ENCODE peak calls at places on chromosomes 12 and 14, in six cellular contexts. K is HepG2, E is GM12878, L is GM12892, O is H1, T is K562. S is an unnamed sample.

GRCh38 chr12:65156366-65156831 is 13.0 kb upstream of the LEMD3 start:
- DNase-seq in K (no peak), E (peak), L (peak), O (no peak), T (no peak), S (no peak)

GRCh38 chr14:51620036-51620435 is 31.7 kb upstream of the FRMD6 start:
- DNase-seq in K (no peak), E (no peak), L (no peak), O (no peak), T (no peak), S (no peak)

GRCh38 chr14:68780358-68781160 is 12.3 kb downstream of the ZFP36L1 start:
- DNase-seq in K (no peak), E (no peak), L (no peak), O (no peak), T (peak), S (no peak)

GRCh38 chr12:87687362-87687761 is 341.8 kb downstream of the C12orf50 start:
- DNase-seq in K (no peak), E (no peak), L (no peak), O (no peak), T (no peak), S (no peak)

GRCh38 chr14:24710403-24711063 is 76.5 kb upstream of the GZMB start:
- DNase-seq in K (peak), E (no peak), L (no peak), O (no peak), T (peak), S (no peak)

GRCh38 chr12:52165096-52165855 is 26.5 kb downstream of the KRT80 start:
- DNase-seq in K (no peak), E (no peak), L (no peak), O (no peak), T (no peak), S (no peak)

GRCh38 chr14:37230551-37231194 is 32.9 kb downstream of the MIPOL1 start:
- DNase-seq in K (peak), E (no peak), L (no peak), O (no peak), T (peak), S (no peak)

GRCh38 chr14:74935340-74935640 is 12.2 kb upstream of the RPS6KL1 start:
- DNase-seq in K (no peak), E (no peak), L (no peak), O (no peak), T (no peak), S (no peak)

GRCh38 chr12:4984971-4985370 is 58.7 kb upstream of the KCNA5 start:
- DNase-seq in K (no peak), E (no peak), L (no peak), O (no peak), T (no peak), S (no peak)

GRCh38 chr14:22112004-22112403 is 438.4 kb upstream of the OR4E1 start:
- DNase-seq in K (peak), E (no peak), L (no peak), O (no peak), T (peak), S (no peak)

GRCh38 chr14:85625925-85626585 is 96.1 kb downstream of the FLRT2 start:
- DNase-seq in K (no peak), E (no peak), L (no peak), O (no peak), T (no peak), S (no peak)

GRCh38 chr14:72962829-72963312 is 36.6 kb downstream of the DCAF4 start:
- DNase-seq in K (peak), E (no peak), L (no peak), O (peak), T (peak), S (no peak)

GRCh38 chr14:39431416-39432178 is 636 bp downstream of the FBXO33 start:
- DNase-seq in K (peak), E (no peak), L (peak), O (no peak), T (peak), S (peak)

GRCh38 chr14:31137214-31137889 is 70.2 kb downstream of the HECTD1 start:
- DNase-seq in K (no peak), E (no peak), L (no peak), O (no peak), T (no peak), S (no peak)

GRCh38 chr14:22200977-22201605 is 387.9 kb downstream of the DAD1 start:
- DNase-seq in K (peak), E (peak), L (no peak), O (no peak), T (peak), S (no peak)

GRCh38 chr14:59336078-59336477 is 129.1 kb downstream of the GPR135 start:
- DNase-seq in K (no peak), E (no peak), L (no peak), O (no peak), T (no peak), S (no peak)

GRCh38 chr12:10718279-10718821 is 4.8 kb downstream of the YBX3 start:
- DNase-seq in K (no peak), E (no peak), L (no peak), O (no peak), T (no peak), S (no peak)

GRCh38 chr12:116609715-116610114 is 50.5 kb downstream of the MAP1LC3B2 start:
- DNase-seq in K (no peak), E (no peak), L (no peak), O (no peak), T (peak), S (no peak)

GRCh38 chr14:57875985-57876384 is 10.1 kb upstream of the SLC35F4 start:
- DNase-seq in K (no peak), E (no peak), L (no peak), O (no peak), T (no peak), S (no peak)

GRCh38 chr14:39939023-39939422 is 506.8 kb upstream of the FBXO33 start:
- DNase-seq in K (no peak), E (no peak), L (no peak), O (no peak), T (no peak), S (no peak)

GRCh38 chr14:94805726-94806288 is 35.9 kb upstream of the GSC start:
- DNase-seq in K (no peak), E (no peak), L (no peak), O (no peak), T (no peak), S (no peak)

GRCh38 chr12:68581926-68582325 is 28.8 kb upstream of the RAP1B start:
- DNase-seq in K (no peak), E (no peak), L (no peak), O (no peak), T (no peak), S (no peak)

GRCh38 chr14:96261053-96261452 is 5.0 kb downstream of the BDKRB1 start:
- DNase-seq in K (no peak), E (no peak), L (no peak), O (no peak), T (no peak), S (no peak)

GRCh38 chr12:117874842-117875434 is 93.9 kb downstream of the KSR2 start:
- DNase-seq in K (peak), E (no peak), L (peak), O (peak), T (peak), S (peak)

GRCh38 chr14:48456051-48456450 is 780.6 kb upstream of the MDGA2 start:
- DNase-seq in K (no peak), E (no peak), L (no peak), O (no peak), T (no peak), S (no peak)

GRCh38 chr12:112664569-112664968 is 127.0 kb upstream of the RPH3A start:
- DNase-seq in K (no peak), E (no peak), L (no peak), O (no peak), T (peak), S (no peak)

DNA sequence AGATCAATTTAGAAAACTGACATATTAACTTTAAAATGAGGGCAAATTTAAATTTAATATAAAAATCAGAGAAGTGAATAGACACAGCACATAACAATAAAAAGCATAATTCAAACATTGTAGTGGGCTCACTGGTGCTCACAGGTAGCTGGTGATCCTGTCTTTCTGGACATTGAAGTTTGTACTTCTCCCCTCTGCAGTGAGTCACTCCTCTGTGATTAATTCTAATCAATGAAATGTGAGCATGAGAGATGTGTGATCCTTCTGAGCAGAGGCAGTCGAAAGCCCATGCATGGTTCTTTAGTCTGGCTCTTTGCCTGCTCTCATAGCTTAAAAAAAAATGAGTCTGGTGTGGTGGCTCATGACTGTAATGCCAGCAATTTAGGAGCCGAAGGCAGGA is 59.0 kb upstream of the RERGL start:
- DNase-seq in K (no peak), E (no peak), L (no peak), O (no peak), T (no peak), S (no peak)
- TF ChIP-seq POLR2A in K (no peak), E (no peak), L (no peak), O (no peak), T (no peak), S (no peak)

GRCh38 chr14:79544671-79545070 is 666.6 kb downstream of the DIO2 start:
- DNase-seq in K (no peak), E (no peak), L (no peak), O (no peak), T (no peak), S (no peak)
- TF ChIP-seq TAF1 in K (no peak), E (no peak), L (no peak), O (no peak), T (no peak), S (no peak)

GRCh38 chr12:19630536-19630935 is 191.2 kb downstream of the AEBP2 start:
- DNase-seq in K (no peak), E (no peak), L (no peak), O (no peak), T (no peak), S (no peak)
- TF ChIP-seq POLR2AphosphoS5 in K (no peak), E (no peak), L (no peak), O (no peak), T (no peak), S (no peak)

DNA sequence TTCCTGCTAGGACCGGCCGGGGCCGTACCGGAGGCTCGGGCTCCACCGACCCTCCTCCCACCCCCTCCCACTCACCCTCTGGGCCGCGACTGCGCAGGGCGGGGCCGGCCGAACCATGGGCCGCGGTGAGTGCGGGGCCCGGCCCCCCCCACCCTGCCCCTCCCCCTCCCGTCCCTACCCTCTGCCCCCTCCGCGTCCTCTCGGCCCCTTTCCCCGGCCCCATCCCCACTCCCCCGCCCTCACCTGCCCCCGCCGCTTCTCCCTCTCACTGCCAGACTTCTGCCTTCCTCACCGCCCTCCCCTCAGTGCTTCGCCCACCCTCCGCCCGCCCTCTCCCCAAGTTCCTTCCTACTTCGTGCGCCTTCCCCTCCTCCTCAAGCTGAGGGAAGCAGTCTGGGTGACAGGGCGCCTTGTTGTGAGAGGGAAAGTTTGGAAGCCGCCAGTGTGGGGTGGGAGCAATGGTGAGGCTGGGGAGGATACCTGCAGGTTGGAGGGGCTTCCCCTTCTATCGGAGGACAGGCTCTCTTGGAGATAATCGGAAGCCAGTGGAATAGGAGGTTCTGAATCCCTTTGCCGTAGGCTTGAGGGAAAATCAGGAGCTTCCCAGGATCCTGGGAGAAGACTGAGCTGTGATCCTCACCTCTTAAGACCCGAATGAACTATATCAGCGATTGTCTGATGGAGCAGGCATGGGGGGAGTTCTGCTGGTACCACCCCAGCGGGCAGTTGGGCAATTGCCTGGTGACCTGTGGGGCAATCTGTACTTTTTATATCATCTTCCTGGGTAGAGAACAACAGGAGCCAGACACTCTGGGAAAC is 472 bp downstream of the MBD6 start:
- DNase-seq in K (no peak), E (no peak), L (no peak), O (no peak), T (peak), S (no peak)
- TF ChIP-seq POLR2A in K (peak), E (peak), L (peak), O (no peak), T (peak), S (no peak)

DNA sequence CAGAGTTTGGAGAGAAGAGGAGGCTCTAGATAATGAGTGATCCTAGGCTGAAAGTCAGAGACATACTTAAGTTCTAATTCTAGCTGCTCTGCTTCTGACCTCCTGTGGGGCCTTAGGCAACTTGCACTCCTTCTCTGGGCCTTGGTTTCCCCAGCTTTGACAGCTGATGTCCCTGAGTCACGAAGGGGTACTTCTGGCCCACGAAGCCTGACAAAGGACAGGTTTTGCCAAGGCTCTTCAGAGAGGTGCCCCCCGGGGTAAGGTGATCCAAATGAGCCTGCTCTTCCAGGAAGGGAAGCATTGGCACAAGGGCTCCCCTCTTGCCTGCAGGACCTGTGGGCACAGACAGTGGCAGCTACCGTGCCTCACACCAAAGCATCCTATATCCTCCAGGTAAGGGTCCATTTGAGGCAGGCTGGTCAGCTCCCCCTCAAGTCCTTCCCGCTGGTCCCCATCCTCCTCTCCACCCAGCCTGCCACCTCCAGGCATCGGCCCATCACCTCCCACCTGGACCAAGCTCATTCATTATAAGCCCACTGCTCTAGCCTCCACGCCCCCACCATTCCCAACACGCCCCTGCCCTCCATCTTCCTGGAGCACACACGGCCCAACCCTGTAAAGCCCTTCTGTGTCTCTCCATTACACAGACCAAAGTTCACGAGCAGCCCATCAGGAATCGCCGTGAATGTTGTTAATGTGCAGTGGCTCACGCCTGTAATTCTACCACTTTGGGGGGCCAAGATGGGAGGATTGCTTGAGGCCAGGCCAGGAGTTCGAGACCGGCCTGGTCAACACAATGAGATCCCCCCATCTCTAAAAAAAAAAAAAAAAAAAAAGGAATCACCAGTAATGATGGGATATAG is 2.0 kb upstream of the PPP1R13B start:
- DNase-seq in K (peak), E (no peak), L (no peak), O (no peak), T (no peak), S (no peak)
- TF ChIP-seq TAF1 in K (no peak), E (no peak), L (no peak), O (no peak), T (no peak), S (no peak)

DNA sequence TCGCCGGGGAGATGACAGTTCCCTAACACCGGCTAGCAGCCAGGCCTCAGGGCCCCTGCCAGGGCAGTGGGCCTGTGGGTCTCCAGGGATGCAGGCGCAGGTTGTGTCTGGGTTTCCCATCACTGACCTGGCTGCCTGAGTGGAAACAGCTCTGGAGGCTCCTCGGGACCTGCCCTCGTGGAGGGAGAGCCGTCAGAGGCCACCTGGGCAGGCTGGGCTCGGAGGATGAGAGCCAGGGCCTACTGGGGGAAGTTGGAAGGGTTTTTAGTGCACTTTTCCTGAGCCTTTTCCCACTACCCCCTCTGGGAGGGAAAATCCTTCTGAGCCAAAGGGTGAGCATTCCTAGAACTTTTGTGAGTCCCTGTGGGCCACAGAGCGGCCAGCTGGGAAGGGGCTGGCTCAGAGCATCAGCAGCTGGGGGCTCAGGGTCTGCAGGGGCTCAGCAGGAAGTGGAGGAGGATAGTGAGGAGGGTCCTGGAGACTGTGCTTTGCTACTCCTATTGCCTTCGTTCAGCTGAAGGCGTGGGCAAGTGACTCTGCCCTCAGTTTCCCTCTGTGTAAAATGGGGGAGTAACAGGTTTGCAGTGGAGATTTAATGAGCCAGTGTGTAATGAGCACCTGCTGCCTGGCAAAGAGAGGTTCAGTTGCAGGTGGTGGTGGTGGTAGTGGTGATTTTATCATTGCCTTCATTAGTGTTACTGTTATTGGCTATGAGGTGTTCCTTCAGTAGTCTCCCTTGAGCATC is 1.8 kb downstream of the SH2B3 start:
- DNase-seq in K (no peak), E (no peak), L (no peak), O (no peak), T (peak), S (no peak)
- TF ChIP-seq POLR2AphosphoS5 in K (no peak), E (peak), L (no peak), O (no peak), T (no peak), S (no peak)

DNA sequence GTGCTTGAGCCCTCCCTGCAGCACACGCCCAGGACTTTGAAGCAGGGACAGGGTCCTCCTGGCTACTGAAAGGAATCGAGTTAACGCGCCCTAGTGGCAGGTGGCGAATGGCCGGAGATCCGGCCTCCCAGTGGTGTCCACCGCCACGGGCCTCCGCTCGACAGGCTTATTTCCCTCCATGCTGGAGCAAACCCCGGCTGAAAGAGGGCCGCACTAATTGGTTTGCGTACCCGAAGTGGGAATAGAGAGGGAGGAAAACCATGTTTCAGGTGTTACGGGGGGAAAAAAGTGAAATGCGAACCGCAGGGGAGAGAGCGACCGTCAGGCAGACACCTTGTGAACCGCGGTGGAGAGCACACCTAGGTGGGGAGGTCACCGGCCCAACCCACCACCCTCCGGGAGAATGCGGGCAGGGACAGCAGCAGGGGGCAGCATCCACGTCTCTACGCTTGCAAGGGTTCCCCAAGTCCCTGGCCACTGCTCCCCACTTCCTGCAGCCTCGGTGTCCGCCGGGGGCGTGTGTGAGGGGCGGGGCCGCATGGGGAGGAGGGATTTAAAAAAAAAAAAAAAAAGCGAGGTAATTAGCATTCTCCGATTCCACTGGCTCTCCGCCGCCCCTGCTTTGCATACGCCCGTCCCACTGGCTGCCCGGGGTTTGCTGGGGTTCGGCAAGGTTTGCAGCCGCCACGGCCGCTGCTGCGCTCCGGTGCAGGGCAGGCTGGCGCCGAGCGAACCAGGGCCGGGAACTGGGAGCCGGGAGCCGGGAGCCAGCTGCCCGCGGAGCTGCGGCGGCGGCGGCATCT is 224.6 kb upstream of the CRY1 start:
- DNase-seq in K (peak), E (no peak), L (no peak), O (peak), T (peak), S (peak)
- TF ChIP-seq POLR2A in K (peak), E (no peak), L (no peak), O (no peak), T (no peak), S (no peak)

GRCh38 chr14:99596772-99597171 is 7.2 kb downstream of the CCDC85C start:
- DNase-seq in K (no peak), E (no peak), L (no peak), O (no peak), T (no peak), S (no peak)
- TF ChIP-seq TAF1 in K (no peak), E (no peak), L (no peak), O (no peak), T (no peak), S (no peak)

S was measured in GM12891.